ENCODE peak calls at places on chromosomes 13 and 19, in four cellular contexts. S is heart left ventricle, G is uterus, T is tibial nerve. L is an unnamed sample.

GRCh38 chr19:42576241-42576640 is 18.5 kb downstream of the CEACAM8 start:
- DNase-seq in G (no peak), T (no peak), S (no peak), L (no peak)

GRCh38 chr13:33251131-33251629 is 34.4 kb downstream of the STARD13 start:
- DNase-seq in T (no peak), S (no peak), G (peak), L (no peak)

GRCh38 chr13:60591348-60591747 is 194.3 kb downstream of the TDRD3 start:
- DNase-seq in G (no peak), T (no peak), S (no peak), L (no peak)

GRCh38 chr19:11261902-11262839 is at the start of gene DOCK6:
- DNase-seq in T (no peak), S (no peak), G (no peak), L (peak)

GRCh38 chr19:6264077-6264445 is 15.7 kb downstream of the MLLT1 start:
- DNase-seq in T (no peak), G (no peak), S (no peak), L (no peak)

GRCh38 chr13:49503951-49504350 is 8.2 kb downstream of the PHF11 start:
- DNase-seq in T (no peak), G (no peak), S (no peak), L (no peak)

GRCh38 chr13:50403311-50403710 is 388.1 kb downstream of the KCNRG start:
- DNase-seq in S (no peak), T (no peak), G (no peak), L (no peak)

GRCh38 chr19:17775245-17775927 is 19.6 kb upstream of the B3GNT3 start:
- DNase-seq in T (peak), S (no peak), G (no peak), L (peak)

GRCh38 chr19:4088975-4089374 is 22.3 kb upstream of the ZBTB7A start:
- DNase-seq in G (no peak), T (no peak), S (no peak), L (no peak)

GRCh38 chr13:34352958-34353357 is 535.0 kb downstream of the RFC3 start:
- DNase-seq in G (no peak), S (no peak), T (no peak), L (no peak)

GRCh38 chr13:39571502-39572092 is 31.4 kb downstream of the LHFPL6 start:
- DNase-seq in T (no peak), G (no peak), S (peak), L (no peak)

GRCh38 chr13:43872181-43872580 is 7.4 kb downstream of the CCDC122 start:
- DNase-seq in T (no peak), S (no peak), G (no peak), L (no peak)

GRCh38 chr19:50906217-50906616 is 5.0 kb downstream of the KLK4 start:
- DNase-seq in T (peak), G (no peak), S (no peak), L (no peak)

GRCh38 chr13:98143157-98143553 is 261 bp downstream of the FARP1 start:
- DNase-seq in T (no peak), S (peak), G (peak), L (no peak)

GRCh38 chr19:6020166-6020967 is 42.4 kb upstream of the RANBP3 start:
- DNase-seq in T (no peak), S (peak), G (no peak), L (peak)

GRCh38 chr19:39704181-39705044 is at the start of gene LGALS14:
- DNase-seq in T (no peak), S (no peak), G (no peak), L (no peak)

GRCh38 chr19:50646074-50646807 is 3.0 kb upstream of the C19orf81 start:
- DNase-seq in G (no peak), S (no peak), T (no peak), L (no peak)

GRCh38 chr13:90483906-90484305 is 863.6 kb upstream of the MIR17HG start:
- DNase-seq in G (no peak), T (no peak), S (no peak), L (no peak)

GRCh38 chr13:25281937-25282332 is 5.4 kb downstream of the MTMR6 start:
- DNase-seq in G (no peak), S (no peak), T (no peak), L (no peak)

GRCh38 chr13:30581582-30581981 is 36.1 kb upstream of the USPL1 start:
- DNase-seq in T (no peak), S (no peak), G (no peak), L (no peak)

GRCh38 chr19:29655648-29656335 is 9.5 kb upstream of the PLEKHF1 start:
- DNase-seq in S (no peak), T (no peak), G (no peak), L (no peak)

GRCh38 chr19:1923319-1923718 is 17.7 kb upstream of the CSNK1G2 start:
- DNase-seq in T (no peak), S (no peak), G (no peak), L (peak)

GRCh38 chr13:60047943-60048342 is 115.8 kb downstream of the DIAPH3 start:
- DNase-seq in S (no peak), G (no peak), T (no peak), L (no peak)

GRCh38 chr13:105787518-105788085 is 747.9 kb downstream of the EFNB2 start:
- DNase-seq in G (no peak), S (no peak), T (no peak), L (no peak)

GRCh38 chr19:12695090-12695489 is 1.3 kb downstream of the FBXW9 start:
- DNase-seq in G (no peak), T (no peak), S (no peak), L (no peak)

GRCh38 chr13:41212881-41213280 is 18.5 kb upstream of the KBTBD7 start:
- DNase-seq in G (no peak), S (no peak), T (no peak), L (no peak)

GRCh38 chr19:3276341-3276799 is 51.9 kb downstream of the CELF5 start:
- DNase-seq in G (no peak), T (no peak), S (no peak), L (peak)

GRCh38 chr13:30743319-30744055 is 8.1 kb downstream of the ALOX5AP start:
- DNase-seq in G (peak), T (peak), S (no peak), L (peak)

GRCh38 chr19:13952154-13953020 is at the start of gene DCAF15:
- DNase-seq in S (peak), T (peak), G (peak), L (peak)

GRCh38 chr13:43783820-43784219 is 3.0 kb downstream of the ENOX1 start:
- DNase-seq in T (no peak), G (no peak), S (no peak), L (no peak)

GRCh38 chr13:99377641-99378040 is 70.4 kb upstream of the GPR183 start:
- DNase-seq in T (no peak), G (no peak), S (no peak), L (no peak)
- H3K4me3 ChIP-seq in T (no peak), G (no peak), S (no peak), L (no peak)

GRCh38 chr13:35465345-35465744 is 11.1 kb downstream of the MAB21L1 start:
- DNase-seq in T (no peak), S (no peak), G (no peak), L (no peak)
- TF ChIP-seq POLR2A in T (no peak), S (no peak), G (no peak), L (no peak)

DNA sequence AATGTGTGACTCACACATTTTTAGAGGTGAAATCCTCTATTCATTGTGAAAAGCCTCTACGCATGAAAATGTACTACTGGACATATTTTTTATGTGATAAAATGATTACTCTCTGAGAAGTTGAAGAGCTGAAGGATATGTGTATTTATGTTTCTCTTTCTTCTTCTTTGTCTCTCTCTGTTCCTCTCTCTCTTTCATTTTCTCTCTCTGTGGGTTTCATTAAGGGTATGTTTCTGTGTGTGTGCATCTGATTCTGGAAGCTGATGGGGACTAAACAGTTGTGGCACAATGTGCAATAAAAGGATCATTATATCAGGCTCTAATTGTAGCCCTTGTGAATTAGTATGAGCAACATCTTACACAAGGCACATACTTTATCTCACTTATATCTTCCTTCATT is 867.7 kb downstream of the PCDH9 start:
- DNase-seq in T (no peak), G (no peak), S (no peak), L (no peak)
- H3K4me3 ChIP-seq in T (no peak), G (no peak), S (no peak), L (no peak)

DNA sequence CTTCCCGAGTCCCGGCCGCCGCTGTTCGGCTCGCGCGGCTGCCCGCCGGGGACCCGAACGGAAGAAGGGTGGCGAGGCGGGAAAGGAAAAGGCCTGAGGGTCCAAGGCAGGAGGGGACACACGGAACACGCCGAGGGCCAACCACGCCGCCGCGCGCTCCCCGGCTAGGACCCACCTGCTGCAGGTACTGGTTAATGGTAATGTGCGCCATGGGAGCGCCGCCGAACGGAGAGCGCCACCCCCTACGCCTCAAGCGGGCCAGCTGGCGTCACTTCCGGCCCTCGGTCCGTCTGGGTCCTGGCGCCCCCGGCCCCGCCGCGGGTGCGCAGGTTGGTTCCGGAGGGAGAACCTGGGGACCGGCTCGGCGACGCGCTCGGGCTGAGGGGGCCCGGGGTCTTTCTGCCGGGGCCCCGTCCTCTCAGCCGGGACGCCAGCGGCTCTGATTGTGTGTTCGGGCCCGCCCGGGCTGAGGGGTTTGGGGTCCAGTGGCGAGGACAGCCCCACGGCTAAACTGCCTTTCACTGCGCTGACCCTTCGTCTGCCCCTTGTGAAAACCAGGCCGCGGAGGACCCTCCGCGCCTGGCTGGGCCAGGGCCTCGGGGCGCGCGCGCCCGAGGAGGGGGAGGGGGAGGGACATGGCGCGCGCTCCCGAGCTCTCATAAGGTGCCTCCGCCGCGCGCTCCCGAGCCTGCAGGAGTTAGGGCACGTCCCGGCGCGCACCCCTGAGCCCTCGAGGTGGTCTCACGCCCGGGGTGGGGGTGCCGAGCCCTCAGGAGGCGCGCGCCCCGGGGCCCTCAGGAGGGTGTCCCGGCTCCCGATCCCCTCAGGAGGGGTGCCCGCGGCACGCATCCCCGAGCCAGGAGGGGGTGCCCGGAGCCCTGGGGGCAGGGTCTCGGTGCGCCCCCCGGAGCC is at the start of gene PCID2:
- DNase-seq in G (peak), S (peak), T (peak), L (peak)
- TF ChIP-seq POLR2A in G (peak), S (no peak), T (peak), L (peak)

L was measured in Peyer's patch.